ENCODE peak calls at places on chromosome 15, in nine cellular contexts. Z is activated CD4-positive, alpha-beta memory T cell treated with anti-CD3 and anti-CD28 coated beads, Interleukin-2, amount 10 ng/mL, durations not matched to agents 7 days and 5 days; G is neuronal stem cell; X is right cardiac atrium; M is AG09309; Y is DMS153; F is neural progenitor cell; K is SW480; Q is CD4-positive, alpha-beta T cell. S is an unnamed sample.

GRCh38 chr15:83561661-83562060 is 92.3 kb upstream of the ADAMTSL3 start:
- DNase-seq in Z (no peak), G (no peak), X (no peak), M (no peak), Y (no peak), F (no peak), K (no peak), Q (no peak), S (no peak)

GRCh38 chr15:70647396-70647795 is 116.0 kb downstream of the UACA start:
- DNase-seq in Z (no peak), G (no peak), X (no peak), M (no peak), Y (no peak), F (no peak), K (no peak), Q (no peak), S (no peak)

GRCh38 chr15:77430652-77431051 is 10.0 kb downstream of the HMG20A start:
- DNase-seq in Z (no peak), G (no peak), X (no peak), M (no peak), Y (no peak), F (no peak), K (no peak), Q (no peak), S (no peak)

GRCh38 chr15:89654847-89655805 is at the start of gene KIF7:
- DNase-seq in Z (no peak), G (peak; percentile 70), X (no peak), M (no peak), Y (no peak), F (peak; percentile 91), K (no peak), Q (no peak), S (no peak)

GRCh38 chr15:70528270-70528706 is 235.1 kb downstream of the UACA start:
- DNase-seq in Z (peak; percentile 64), G (no peak), X (no peak), M (no peak), Y (peak; percentile 23), F (no peak), K (peak; percentile 96), Q (peak; percentile 60), S (peak; percentile 30)

GRCh38 chr15:39411102-39411989 is 169.5 kb upstream of the THBS1 start:
- DNase-seq in Z (no peak), G (no peak), X (no peak), M (no peak), Y (no peak), F (no peak), K (no peak), Q (no peak), S (no peak)

GRCh38 chr15:99511529-99511864 is 54.3 kb upstream of the MEF2A start:
- DNase-seq in Z (no peak), G (no peak), X (no peak), M (peak; percentile 59), Y (no peak), F (no peak), K (no peak), Q (no peak), S (no peak)

GRCh38 chr15:67823371-67824156 is 1.7 kb upstream of the SKOR1 start:
- DNase-seq in Z (no peak), G (no peak), X (no peak), M (no peak), Y (no peak), F (peak; percentile 56), K (peak; percentile 23), Q (no peak), S (no peak)

GRCh38 chr15:79495716-79496115 is 63.6 kb downstream of the MINAR1 start:
- DNase-seq in Z (no peak), G (no peak), X (no peak), M (no peak), Y (no peak), F (no peak), K (no peak), Q (no peak), S (no peak)

GRCh38 chr15:87740655-87741344 is 515.7 kb downstream of the NTRK3 start:
- DNase-seq in Z (no peak), G (no peak), X (no peak), M (no peak), Y (no peak), F (no peak), K (no peak), Q (no peak), S (no peak)

GRCh38 chr15:66912001-66912400 is 153.4 kb upstream of the SMAD3 start:
- DNase-seq in Z (peak; percentile 71), G (no peak), X (no peak), M (no peak), Y (no peak), F (no peak), K (peak; percentile 17), Q (no peak), S (no peak)

GRCh38 chr15:66835558-66835878 is 133.5 kb downstream of the SMAD6 start:
- DNase-seq in Z (no peak), G (no peak), X (no peak), M (no peak), Y (no peak), F (no peak), K (no peak), Q (no peak), S (no peak)

GRCh38 chr15:58241872-58242271 is 103.7 kb downstream of the AQP9 start:
- DNase-seq in Z (no peak), G (no peak), X (no peak), M (no peak), Y (peak; percentile 30), F (no peak), K (no peak), Q (no peak), S (no peak)

GRCh38 chr15:91114301-91114700 is 14.2 kb downstream of the SV2B start:
- DNase-seq in Z (no peak), G (no peak), X (no peak), M (no peak), Y (no peak), F (peak; percentile 46), K (no peak), Q (no peak), S (no peak)

GRCh38 chr15:57692709-57693108 is 13.8 kb upstream of the POLR2M start:
- DNase-seq in Z (no peak), G (no peak), X (no peak), M (no peak), Y (no peak), F (no peak), K (no peak), Q (no peak), S (no peak)

GRCh38 chr15:48380183-48380582 is 49.0 kb downstream of the DUT start:
- DNase-seq in Z (no peak), G (no peak), X (no peak), M (no peak), Y (no peak), F (no peak), K (no peak), Q (no peak), S (no peak)

GRCh38 chr15:40244961-40245523 is 6.2 kb downstream of the PAK6 start:
- DNase-seq in Z (no peak), G (no peak), X (no peak), M (no peak), Y (no peak), F (no peak), K (no peak), Q (peak; percentile 25), S (no peak)

GRCh38 chr15:90916461-90916860 is 13.4 kb downstream of the MAN2A2 start:
- DNase-seq in Z (no peak), G (no peak), X (no peak), M (no peak), Y (no peak), F (no peak), K (no peak), Q (no peak), S (no peak)

GRCh38 chr15:59532770-59533379 is 78.7 kb upstream of the GCNT3 start:
- DNase-seq in Z (peak; percentile 33), G (peak; percentile 15), X (peak; percentile 27), M (no peak), Y (no peak), F (peak; percentile 60), K (peak; percentile 51), Q (no peak), S (no peak)

GRCh38 chr15:58472821-58473581 is 41.2 kb downstream of the LIPC start:
- DNase-seq in Z (peak; percentile 64), G (no peak), X (no peak), M (no peak), Y (no peak), F (no peak), K (peak; percentile 15), Q (no peak), S (peak; percentile 7)

GRCh38 chr15:83918011-83918410 is 264.1 kb downstream of the ADAMTSL3 start:
- DNase-seq in Z (no peak), G (no peak), X (no peak), M (no peak), Y (no peak), F (no peak), K (no peak), Q (no peak), S (no peak)

GRCh38 chr15:100667405-100668320 is 65.3 kb downstream of the ASB7 start:
- DNase-seq in Z (no peak), G (no peak), X (no peak), M (no peak), Y (no peak), F (no peak), K (peak; percentile 51), Q (no peak), S (no peak)

GRCh38 chr15:40150163-40150925 is 10.5 kb upstream of the BUB1B start:
- DNase-seq in Z (no peak), G (no peak), X (no peak), M (no peak), Y (peak; percentile 63), F (no peak), K (peak; percentile 82), Q (no peak), S (no peak)

GRCh38 chr15:70142322-70143191 is 44.8 kb upstream of the TLE3 start:
- DNase-seq in Z (peak; percentile 21), G (no peak), X (peak; percentile 75), M (no peak), Y (no peak), F (no peak), K (peak; percentile 41), Q (no peak), S (no peak)

GRCh38 chr15:66847565-66847991 is 145.5 kb downstream of the SMAD6 start:
- DNase-seq in Z (no peak), G (no peak), X (no peak), M (no peak), Y (no peak), F (no peak), K (no peak), Q (no peak), S (no peak)

GRCh38 chr15:50123861-50124556 is 5.0 kb upstream of the ATP8B4 start:
- DNase-seq in Z (no peak), G (no peak), X (no peak), M (no peak), Y (no peak), F (no peak), K (no peak), Q (no peak), S (no peak)